ENCODE peak calls at places on chromosomes 7 and 10, in seven cellular contexts. I is SHP77; B is central memory CD4-positive, alpha-beta T cell; V is gastrocnemius medialis; Y is activated CD4-positive, alpha-beta memory T cell treated with anti-CD3 and anti-CD28 coated beads, Interleukin-2, amount 10 ng/mL, durations not matched to agents 7 days and 5 days; K is stimulated activated CD8-positive, alpha-beta memory T cell treated with anti-CD3 and anti-CD28 coated beads, Interleukin-15, amount 100 ng/mL, for 4 hours; M is lower lobe of right lung. O is an unnamed sample.

GRCh38 chr10:51802030-51802429 is 102.6 kb upstream of the CSTF2T start:
- DNase-seq in I (no peak), B (no peak), V (no peak), Y (no peak), K (no peak), M (no peak), O (no peak)

GRCh38 chr10:12500406-12501303 is 151.3 kb downstream of the CAMK1D start:
- DNase-seq in I (peak; percentile 49), B (no peak), V (no peak), Y (no peak), K (no peak), M (no peak), O (no peak)

GRCh38 chr7:112765105-112765504 is 25.1 kb downstream of the TMEM168 start:
- DNase-seq in I (no peak), B (no peak), V (no peak), Y (no peak), K (no peak), M (no peak), O (no peak)

GRCh38 chr10:28903716-28904115 is 226.4 kb downstream of the BAMBI start:
- DNase-seq in I (no peak), B (no peak), V (no peak), Y (no peak), K (no peak), M (no peak), O (no peak)

GRCh38 chr10:47016564-47016963 is 105.3 kb downstream of the PTPN20 start:
- DNase-seq in I (no peak), B (no peak), V (no peak), Y (no peak), K (no peak), M (no peak), O (no peak)

GRCh38 chr7:133853706-133854276 is 273.3 kb upstream of the LRGUK start:
- DNase-seq in I (peak; percentile 83), B (no peak), V (peak; percentile 22), Y (peak; percentile 19), K (no peak), M (peak; percentile 41), O (peak; percentile 91)

GRCh38 chr10:22531008-22531407 is 183.4 kb downstream of the PIP4K2A start:
- DNase-seq in I (no peak), B (no peak), V (no peak), Y (no peak), K (no peak), M (no peak), O (no peak)

GRCh38 chr7:44286182-44286617 is 39.2 kb downstream of the CAMK2B start:
- DNase-seq in I (no peak), B (no peak), V (peak; percentile 75), Y (no peak), K (no peak), M (no peak), O (no peak)

GRCh38 chr7:128041203-128041602 is 10.0 kb upstream of the LRRC4 start:
- DNase-seq in I (no peak), B (no peak), V (no peak), Y (no peak), K (no peak), M (no peak), O (no peak)

GRCh38 chr10:132110091-132110490 is 44.3 kb downstream of the JAKMIP3 start:
- DNase-seq in I (no peak), B (no peak), V (no peak), Y (peak; percentile 8), K (no peak), M (peak; percentile 39), O (no peak)

GRCh38 chr7:36827914-36828313 is 103.6 kb upstream of the AOAH start:
- DNase-seq in I (no peak), B (no peak), V (no peak), Y (no peak), K (no peak), M (no peak), O (no peak)

GRCh38 chr10:14671383-14671782 is 103.3 kb downstream of the FAM107B start:
- DNase-seq in I (no peak), B (no peak), V (no peak), Y (no peak), K (no peak), M (no peak), O (no peak)

GRCh38 chr7:92699560-92699959 is 109.4 kb upstream of the FAM133B start:
- DNase-seq in I (no peak), B (no peak), V (no peak), Y (no peak), K (no peak), M (no peak), O (no peak)

GRCh38 chr10:27390681-27391080 is 113.4 kb upstream of the RAB18 start:
- DNase-seq in I (no peak), B (no peak), V (no peak), Y (no peak), K (no peak), M (no peak), O (no peak)

GRCh38 chr7:50369408-50370026 is 65.0 kb downstream of the IKZF1 start:
- DNase-seq in I (peak; percentile 31), B (peak; percentile 76), V (no peak), Y (peak; percentile 56), K (no peak), M (no peak), O (peak; percentile 46)

GRCh38 chr7:78024591-78024990 is 226.0 kb downstream of the PHTF2 start:
- DNase-seq in I (no peak), B (no peak), V (no peak), Y (no peak), K (no peak), M (no peak), O (no peak)

GRCh38 chr7:17485368-17485767 is 186.9 kb downstream of the AHR start:
- DNase-seq in I (no peak), B (no peak), V (no peak), Y (no peak), K (no peak), M (no peak), O (no peak)

GRCh38 chr10:79116801-79117723 is 48.3 kb downstream of the ZMIZ1 start:
- DNase-seq in I (no peak), B (no peak), V (peak; percentile 60), Y (no peak), K (no peak), M (peak; percentile 69), O (no peak)

GRCh38 chr7:17680943-17681351 is 259.3 kb downstream of the SNX13 start:
- DNase-seq in I (peak; percentile 31), B (peak; percentile 5), V (no peak), Y (no peak), K (no peak), M (no peak), O (peak; percentile 25)

GRCh38 chr10:30645340-30645827 is 15.8 kb upstream of the LYZL2 start:
- DNase-seq in I (no peak), B (no peak), V (peak; percentile 53), Y (peak; percentile 31), K (no peak), M (no peak), O (peak; percentile 4)

GRCh38 chr10:48943096-48943495 is 3.5 kb upstream of the LRRC18 start:
- DNase-seq in I (no peak), B (no peak), V (no peak), Y (no peak), K (no peak), M (no peak), O (no peak)

GRCh38 chr10:22501412-22501811 is 156.1 kb downstream of the SPAG6 start:
- DNase-seq in I (no peak), B (no peak), V (no peak), Y (no peak), K (no peak), M (no peak), O (no peak)

GRCh38 chr10:87878664-87879459 is 15.4 kb downstream of the PTEN start:
- DNase-seq in I (no peak), B (no peak), V (no peak), Y (no peak), K (no peak), M (no peak), O (no peak)

GRCh38 chr10:86941426-86941825 is 16.0 kb downstream of the MMRN2 start:
- DNase-seq in I (no peak), B (no peak), V (no peak), Y (no peak), K (no peak), M (no peak), O (no peak)

GRCh38 chr10:77609781-77610272 is 27.8 kb downstream of the KCNMA1 start:
- DNase-seq in I (no peak), B (no peak), V (no peak), Y (no peak), K (no peak), M (no peak), O (no peak)

GRCh38 chr7:71886066-71886465 is 526.1 kb downstream of the CALN1 start:
- DNase-seq in I (no peak), B (no peak), V (no peak), Y (no peak), K (no peak), M (no peak), O (no peak)

GRCh38 chr7:104018425-104018824 is 29.0 kb upstream of the RELN start:
- DNase-seq in I (no peak), B (no peak), V (no peak), Y (no peak), K (no peak), M (no peak), O (no peak)

GRCh38 chr10:97018251-97019212 is 167.2 kb downstream of the SLIT1 start:
- DNase-seq in I (no peak), B (no peak), V (no peak), Y (no peak), K (no peak), M (no peak), O (no peak)

GRCh38 chr7:46391215-46391614 is 470.1 kb upstream of the IGFBP3 start:
- DNase-seq in I (no peak), B (no peak), V (peak; percentile 45), Y (no peak), K (no peak), M (no peak), O (no peak)

GRCh38 chr10:28738200-28738599 is 60.9 kb downstream of the BAMBI start:
- DNase-seq in I (no peak), B (no peak), V (no peak), Y (no peak), K (no peak), M (no peak), O (no peak)

GRCh38 chr10:102435529-102436233 is 3.3 kb upstream of the CUEDC2 start:
- DNase-seq in I (no peak), B (no peak), V (no peak), Y (peak; percentile 76), K (peak; percentile 41), M (peak; percentile 71), O (no peak)

GRCh38 chr10:91610444-91610843 is 22.4 kb downstream of the PPP1R3C start:
- DNase-seq in I (no peak), B (no peak), V (no peak), Y (no peak), K (no peak), M (no peak), O (no peak)

GRCh38 chr10:18400201-18400910 is 251.0 kb downstream of the NSUN6 start:
- DNase-seq in I (peak; percentile 77), B (no peak), V (no peak), Y (no peak), K (no peak), M (no peak), O (peak; percentile 16)

O was measured in SW480.